ENCODE peak calls at places on chromosomes 2 and 18, in nine cellular contexts. A is brain pericyte; H is heart left ventricle; G is AG10803; B is WTC11; J is cortex of kidney; K is GM13977; V is Right ventricle myocardium superior; I is stimulated activated CD4-positive, alpha-beta T cell treated with anti-CD3 and anti-CD28 coated beads, Interleukin-4, amount 100 ng/mL, for 4 hours. X is an unnamed sample.

GRCh38 chr18:36650906-36651305 is 177.9 kb downstream of the TPGS2 start:
- DNase-seq in A (no peak), H (no peak), G (no peak), B (no peak), J (no peak), K (no peak), V (no peak), I (no peak), X (no peak)

GRCh38 chr2:19949071-19949470 is 40.8 kb downstream of the WDR35 start:
- DNase-seq in A (no peak), H (no peak), G (peak), B (no peak), J (no peak), K (no peak), V (no peak), I (no peak), X (no peak)

GRCh38 chr18:48948112-48949050 is 2.4 kb downstream of the SMAD7 start:
- DNase-seq in A (no peak), H (peak), G (no peak), B (peak), J (peak), K (peak), V (no peak), I (no peak), X (peak)

GRCh38 chr2:73297151-73297559 is 3.8 kb upstream of the EGR4 start:
- DNase-seq in A (no peak), H (no peak), G (no peak), B (no peak), J (no peak), K (no peak), V (no peak), I (no peak), X (no peak)

GRCh38 chr2:109513749-109514588 is 99.8 kb downstream of the SEPTIN10 start:
- DNase-seq in A (peak), H (no peak), G (peak), B (no peak), J (no peak), K (peak), V (no peak), I (no peak), X (no peak)

GRCh38 chr2:105299290-105299689 is 30.2 kb downstream of the TGFBRAP1 start:
- DNase-seq in A (no peak), H (no peak), G (no peak), B (peak), J (no peak), K (no peak), V (no peak), I (no peak), X (no peak)

GRCh38 chr2:96148410-96149217 is 3.4 kb upstream of the DUSP2 start:
- DNase-seq in A (peak), H (peak), G (peak), B (peak), J (no peak), K (peak), V (peak), I (peak), X (peak)

GRCh38 chr2:162185833-162186232 is 33.8 kb upstream of the GCG start:
- DNase-seq in A (no peak), H (no peak), G (no peak), B (no peak), J (no peak), K (no peak), V (no peak), I (no peak), X (no peak)

GRCh38 chr2:191358325-191359025 is 113.3 kb downstream of the MYO1B start:
- DNase-seq in A (no peak), H (no peak), G (no peak), B (no peak), J (no peak), K (no peak), V (peak), I (no peak), X (peak)

GRCh38 chr2:65044097-65044735 is 12.0 kb upstream of the CEP68 start:
- DNase-seq in A (no peak), H (no peak), G (no peak), B (no peak), J (no peak), K (no peak), V (no peak), I (no peak), X (no peak)

GRCh38 chr2:148642112-148642744 is 2.3 kb upstream of the EPC2 start:
- DNase-seq in A (no peak), H (no peak), G (no peak), B (no peak), J (no peak), K (no peak), V (no peak), I (no peak), X (no peak)

GRCh38 chr2:60925994-60926750 is 44.8 kb downstream of the REL start:
- DNase-seq in A (no peak), H (no peak), G (peak), B (no peak), J (no peak), K (no peak), V (no peak), I (no peak), X (no peak)

GRCh38 chr2:48508461-48509124 is 21.4 kb upstream of the STON1 start:
- DNase-seq in A (no peak), H (no peak), G (peak), B (no peak), J (no peak), K (no peak), V (no peak), I (no peak), X (no peak)

GRCh38 chr18:67876866-67877265 is 360.3 kb upstream of the DSEL start:
- DNase-seq in A (no peak), H (no peak), G (no peak), B (no peak), J (no peak), K (no peak), V (no peak), I (no peak), X (no peak)

GRCh38 chr2:76572981-76573380 is 862.3 kb upstream of the GCFC2 start:
- DNase-seq in A (no peak), H (no peak), G (no peak), B (no peak), J (no peak), K (no peak), V (no peak), I (no peak), X (no peak)

GRCh38 chr2:164960159-164960558 is 4.8 kb upstream of the SLC38A11 start:
- DNase-seq in A (no peak), H (no peak), G (no peak), B (no peak), J (no peak), K (no peak), V (no peak), I (no peak), X (no peak)

GRCh38 chr18:55587341-55588000 is 521 bp downstream of the TCF4 start:
- DNase-seq in A (no peak), H (no peak), G (peak), B (peak), J (no peak), K (peak), V (peak), I (no peak), X (peak)

GRCh38 chr18:8359076-8359475 is 250.2 kb upstream of the RAB12 start:
- DNase-seq in A (no peak), H (no peak), G (no peak), B (peak), J (no peak), K (no peak), V (no peak), I (no peak), X (no peak)

GRCh38 chr2:166230724-166231070 is 102.9 kb upstream of the SCN1A start:
- DNase-seq in A (no peak), H (no peak), G (no peak), B (no peak), J (no peak), K (no peak), V (no peak), I (no peak), X (no peak)

GRCh38 chr18:76496200-76496890 is 1.3 kb upstream of the ZNF516 start:
- DNase-seq in A (no peak), H (peak), G (peak), B (peak), J (no peak), K (no peak), V (peak), I (peak), X (peak)

X was measured in right lobe of liver.